ENCODE peak calls at places on chromosomes 11 and 22, in seven cellular contexts. I is NT2/D1; A is cardiac muscle cell; F is transverse colon; B is ovary; L is activated CD8-positive, alpha-beta memory T cell treated with anti-CD3 and anti-CD28 coated beads, Interleukin-2, amount 10 ng/mL, durations not matched to agents 7 days and 5 days; R is activated naive CD4-positive, alpha-beta T cell. X is an unnamed sample.

GRCh38 chr11:69154211-69154913 is 1.4 kb upstream of the SMIM38 start:
- DNase-seq in I (no peak), A (no peak), F (no peak), B (no peak), L (no peak), R (no peak), X (no peak)

GRCh38 chr11:112298535-112298934 is 37.9 kb upstream of the PLET1 start:
- DNase-seq in I (no peak), A (no peak), F (no peak), B (no peak), L (no peak), R (no peak), X (no peak)

GRCh38 chr11:62142043-62142375 is 18.2 kb downstream of the INCENP start:
- DNase-seq in I (no peak), A (no peak), F (no peak), B (no peak), L (peak; percentile 38), R (no peak), X (no peak)

GRCh38 chr11:73199446-73199845 is 18.6 kb upstream of the P2RY2 start:
- DNase-seq in I (no peak), A (no peak), F (no peak), B (no peak), L (no peak), R (no peak), X (no peak)

GRCh38 chr22:39913886-39914285 is 13.0 kb downstream of the GRAP2 start:
- DNase-seq in I (no peak), A (no peak), F (no peak), B (no peak), L (no peak), R (no peak), X (no peak)

GRCh38 chr11:11446967-11447366 is 93.9 kb upstream of the CSNK2A3 start:
- DNase-seq in I (no peak), A (no peak), F (no peak), B (no peak), L (no peak), R (no peak), X (no peak)

GRCh38 chr22:38243007-38243775 is 29.6 kb downstream of the TMEM184B start:
- DNase-seq in I (no peak), A (peak; percentile 60), F (peak; percentile 81), B (peak; percentile 70), L (no peak), R (no peak), X (no peak)

GRCh38 chr22:33785283-33785991 is 134.8 kb downstream of the LARGE1 start:
- DNase-seq in I (no peak), A (peak; percentile 51), F (no peak), B (no peak), L (no peak), R (no peak), X (no peak)

GRCh38 chr11:76207642-76208378 is 1.5 kb upstream of the WNT11 start:
- DNase-seq in I (peak; percentile 65), A (peak; percentile 89), F (peak; percentile 89), B (peak; percentile 86), L (peak; percentile 81), R (peak; percentile 56), X (peak; percentile 67)

GRCh38 chr22:27378994-27379393 is 422.6 kb downstream of the MN1 start:
- DNase-seq in I (no peak), A (no peak), F (no peak), B (no peak), L (no peak), R (no peak), X (no peak)

GRCh38 chr22:24161909-24162308 is 19.4 kb upstream of the SUSD2 start:
- DNase-seq in I (no peak), A (no peak), F (no peak), B (no peak), L (no peak), R (no peak), X (no peak)

GRCh38 chr11:66868082-66868725 is 11.3 kb downstream of the LRFN4 start:
- DNase-seq in I (no peak), A (no peak), F (no peak), B (no peak), L (no peak), R (no peak), X (no peak)

GRCh38 chr22:42388130-42388797 is 43.9 kb downstream of the NFAM1 start:
- DNase-seq in I (no peak), A (peak; percentile 18), F (no peak), B (no peak), L (no peak), R (no peak), X (no peak)

GRCh38 chr22:45971389-45972028 is 5.5 kb downstream of the WNT7B start:
- DNase-seq in I (no peak), A (no peak), F (no peak), B (no peak), L (no peak), R (no peak), X (no peak)

GRCh38 chr11:110929129-110929528 is 216.9 kb upstream of the ARHGAP20 start:
- DNase-seq in I (no peak), A (no peak), F (no peak), B (no peak), L (no peak), R (no peak), X (no peak)

GRCh38 chr22:43110444-43110926 is at the start of gene BIK:
- DNase-seq in I (peak; percentile 50), A (peak; percentile 35), F (peak; percentile 75), B (peak; percentile 31), L (peak; percentile 67), R (no peak), X (no peak)

GRCh38 chr22:20063271-20064139 is 16.5 kb upstream of the DGCR8 start:
- DNase-seq in I (no peak), A (no peak), F (no peak), B (no peak), L (no peak), R (no peak), X (no peak)

GRCh38 chr11:64060263-64060860 is 24.6 kb downstream of the FLRT1 start:
- DNase-seq in I (no peak), A (no peak), F (no peak), B (no peak), L (no peak), R (no peak), X (no peak)

GRCh38 chr11:118144301-118144701 is 8.3 kb downstream of the SCN4B start:
- DNase-seq in I (no peak), A (no peak), F (no peak), B (no peak), L (no peak), R (no peak), X (no peak)

GRCh38 chr22:31229402-31230140 is 17.5 kb downstream of the LIMK2 start:
- DNase-seq in I (no peak), A (peak; percentile 68), F (peak; percentile 78), B (peak; percentile 46), L (no peak), R (no peak), X (no peak)

GRCh38 chr11:13868710-13869403 is 93.7 kb upstream of the SPON1 start:
- DNase-seq in I (no peak), A (no peak), F (no peak), B (no peak), L (no peak), R (no peak), X (no peak)

GRCh38 chr11:114246321-114247069 is 49.7 kb upstream of the NNMT start:
- DNase-seq in I (no peak), A (no peak), F (no peak), B (no peak), L (no peak), R (no peak), X (no peak)

GRCh38 chr11:26297179-26297970 is 34.6 kb upstream of the ANO3 start:
- DNase-seq in I (peak; percentile 18), A (peak; percentile 85), F (no peak), B (no peak), L (no peak), R (no peak), X (no peak)

GRCh38 chr22:47013861-47014635 is 251.6 kb downstream of the TBC1D22A start:
- DNase-seq in I (no peak), A (no peak), F (no peak), B (no peak), L (no peak), R (no peak), X (no peak)

GRCh38 chr22:37162221-37163095 is 12.7 kb upstream of the IL2RB start:
- DNase-seq in I (no peak), A (no peak), F (peak; percentile 49), B (no peak), L (peak; percentile 96), R (peak; percentile 35), X (peak; percentile 60)

GRCh38 chr11:57751676-57752253 is at the start of gene BTBD18:
- DNase-seq in I (no peak), A (peak; percentile 76), F (peak; percentile 48), B (no peak), L (no peak), R (no peak), X (no peak)

GRCh38 chr11:78397398-78397797 is 20.2 kb downstream of the GAB2 start:
- DNase-seq in I (no peak), A (no peak), F (no peak), B (no peak), L (peak; percentile 59), R (no peak), X (no peak)

GRCh38 chr11:116415095-116415494 is 357.7 kb downstream of the BUD13 start:
- DNase-seq in I (no peak), A (no peak), F (no peak), B (no peak), L (no peak), R (no peak), X (no peak)

GRCh38 chr11:116312560-116313340 is 460.0 kb downstream of the BUD13 start:
- DNase-seq in I (no peak), A (peak; percentile 88), F (peak; percentile 69), B (peak; percentile 69), L (no peak), R (no peak), X (no peak)

X was measured in stimulated activated CD4-positive, alpha-beta T cell treated with anti-CD3 and anti-CD28 coated beads, Interleukin-12 subunit alpha, Interleukin-12 subunit beta, amount 100 ng/mL, for 24 hours.